ENCODE peak calls at places on chromosomes 6 and 20, in five cellular contexts. D is GM19239; C is stimulated activated CD8-positive, alpha-beta memory T cell treated with anti-CD3 and anti-CD28 coated beads, Interleukin-4, amount 100 ng/mL, for 1 hour; I is NCI-H524; N is BE2C. Z is an unnamed sample.

GRCh38 chr20:4555188-4555893 is 166.4 kb upstream of the PRND start:
- DNase-seq in I (no peak), D (no peak), N (no peak), C (no peak), Z (no peak)

GRCh38 chr6:142846883-142847287 is 98.1 kb downstream of the HIVEP2 start:
- DNase-seq in C (no peak), D (no peak), N (no peak), I (peak; percentile 68), Z (no peak)

GRCh38 chr6:72621243-72622093 is at the start of gene KCNQ5:
- DNase-seq in C (no peak), D (no peak), I (peak; percentile 35), N (peak; percentile 24), Z (peak; percentile 37)

GRCh38 chr6:149233056-149233715 is 84.3 kb upstream of the TAB2 start:
- DNase-seq in D (no peak), I (no peak), N (no peak), C (no peak), Z (no peak)

GRCh38 chr6:53741001-53741400 is 53.8 kb upstream of the LRRC1 start:
- DNase-seq in I (no peak), D (no peak), C (no peak), N (no peak), Z (no peak)

GRCh38 chr6:156279306-156279969 is 497.7 kb upstream of the ARID1B start:
- DNase-seq in I (peak; percentile 62), C (no peak), D (no peak), N (peak; percentile 69), Z (peak; percentile 1)

GRCh38 chr20:22699396-22699795 is 115.0 kb upstream of the FOXA2 start:
- DNase-seq in C (no peak), I (no peak), D (no peak), N (no peak), Z (no peak)

GRCh38 chr6:40671338-40672050 is 84.3 kb upstream of the LRFN2 start:
- DNase-seq in C (no peak), D (no peak), I (no peak), N (peak; percentile 24), Z (no peak)

GRCh38 chr20:25402583-25402982 is 4.9 kb upstream of the GINS1 start:
- DNase-seq in C (no peak), N (no peak), D (no peak), I (no peak), Z (no peak)